ENCODE peak calls at places on chromosomes 7 and 10, in eight cellular contexts. One of them, this sample, is unnamed. For H3K36me3, the result is how much of the 10 kb centered on the place peaks cover.

GRCh38 chr7:108486291-108486966 is 30.2 kb upstream of the NRCAM start:
- DNase-seq in body of pancreas: no peak
- DNase-seq in tibial artery: no peak
- DNase-seq in Karpas-422: no peak
- DNase-seq in thoracic aorta: no peak
- DNase-seq in OCI-LY7: no peak
- DNase-seq in effector memory CD4-positive, alpha-beta T cell: no peak
- DNase-seq in lung: no peak
- DNase-seq in this sample: no peak

GRCh38 chr10:128922172-128922571 is 544.9 kb upstream of the MGMT start:
- DNase-seq in body of pancreas: peak
- DNase-seq in tibial artery: peak
- DNase-seq in Karpas-422: no peak
- DNase-seq in thoracic aorta: no peak
- DNase-seq in OCI-LY7: no peak
- DNase-seq in effector memory CD4-positive, alpha-beta T cell: no peak
- DNase-seq in lung: no peak
- DNase-seq in this sample: no peak

GRCh38 chr7:106377847-106378361 is 93.1 kb upstream of the NAMPT start:
- DNase-seq in body of pancreas: no peak
- DNase-seq in tibial artery: no peak
- DNase-seq in Karpas-422: no peak
- DNase-seq in thoracic aorta: no peak
- DNase-seq in OCI-LY7: no peak
- DNase-seq in effector memory CD4-positive, alpha-beta T cell: no peak
- DNase-seq in lung: no peak
- DNase-seq in this sample: no peak

GRCh38 chr10:99534939-99535763 is 2.4 kb downstream of the NKX2-3 start:
- DNase-seq in body of pancreas: peak
- DNase-seq in tibial artery: no peak
- DNase-seq in Karpas-422: no peak
- DNase-seq in thoracic aorta: no peak
- DNase-seq in OCI-LY7: no peak
- DNase-seq in effector memory CD4-positive, alpha-beta T cell: no peak
- DNase-seq in lung: no peak
- DNase-seq in this sample: no peak

GRCh38 chr10:64142395-64142794 is 621.2 kb downstream of the REEP3 start:
- DNase-seq in body of pancreas: no peak
- DNase-seq in tibial artery: no peak
- DNase-seq in Karpas-422: no peak
- DNase-seq in thoracic aorta: no peak
- DNase-seq in OCI-LY7: no peak
- DNase-seq in effector memory CD4-positive, alpha-beta T cell: no peak
- DNase-seq in lung: no peak
- DNase-seq in this sample: no peak

GRCh38 chr7:29370531-29371314 is 176.1 kb downstream of the CHN2 start:
- DNase-seq in body of pancreas: peak
- DNase-seq in tibial artery: peak
- DNase-seq in Karpas-422: no peak
- DNase-seq in thoracic aorta: no peak
- DNase-seq in OCI-LY7: no peak
- DNase-seq in effector memory CD4-positive, alpha-beta T cell: no peak
- DNase-seq in lung: no peak
- DNase-seq in this sample: peak

GRCh38 chr7:20218261-20218660 is 1.1 kb upstream of the MACC1 start:
- DNase-seq in body of pancreas: no peak
- DNase-seq in tibial artery: no peak
- DNase-seq in Karpas-422: no peak
- DNase-seq in thoracic aorta: no peak
- DNase-seq in OCI-LY7: no peak
- DNase-seq in effector memory CD4-positive, alpha-beta T cell: no peak
- DNase-seq in lung: no peak
- DNase-seq in this sample: no peak

GRCh38 chr10:43682956-43683355 is 34.3 kb upstream of the ZNF32 start:
- DNase-seq in body of pancreas: no peak
- DNase-seq in tibial artery: no peak
- DNase-seq in Karpas-422: no peak
- DNase-seq in thoracic aorta: no peak
- DNase-seq in OCI-LY7: no peak
- DNase-seq in effector memory CD4-positive, alpha-beta T cell: no peak
- DNase-seq in lung: no peak
- DNase-seq in this sample: no peak

GRCh38 chr7:34939175-34939574 is 98.1 kb downstream of the DPY19L1 start:
- DNase-seq in body of pancreas: no peak
- DNase-seq in tibial artery: no peak
- DNase-seq in Karpas-422: no peak
- DNase-seq in thoracic aorta: no peak
- DNase-seq in OCI-LY7: no peak
- DNase-seq in effector memory CD4-positive, alpha-beta T cell: no peak
- DNase-seq in lung: no peak
- DNase-seq in this sample: no peak

GRCh38 chr7:11831727-11832495 is at the start of gene THSD7A:
- DNase-seq in body of pancreas: peak
- DNase-seq in tibial artery: peak
- DNase-seq in Karpas-422: no peak
- DNase-seq in thoracic aorta: no peak
- DNase-seq in OCI-LY7: no peak
- DNase-seq in effector memory CD4-positive, alpha-beta T cell: no peak
- DNase-seq in lung: peak
- DNase-seq in this sample: peak

GRCh38 chr10:46268076-46268881 is 18.5 kb upstream of the ANTXRL start:
- DNase-seq in body of pancreas: no peak
- DNase-seq in tibial artery: no peak
- DNase-seq in Karpas-422: no peak
- DNase-seq in thoracic aorta: no peak
- DNase-seq in OCI-LY7: peak
- DNase-seq in effector memory CD4-positive, alpha-beta T cell: no peak
- DNase-seq in lung: no peak
- DNase-seq in this sample: peak

GRCh38 chr10:22986771-22987542 is 59.1 kb downstream of the ARMC3 start:
- DNase-seq in body of pancreas: no peak
- DNase-seq in tibial artery: no peak
- DNase-seq in Karpas-422: peak
- DNase-seq in thoracic aorta: no peak
- DNase-seq in OCI-LY7: peak
- DNase-seq in effector memory CD4-positive, alpha-beta T cell: no peak
- DNase-seq in lung: no peak
- DNase-seq in this sample: peak

GRCh38 chr10:49615721-49616120 is 1.9 kb downstream of the CHAT start:
- DNase-seq in body of pancreas: no peak
- DNase-seq in tibial artery: no peak
- DNase-seq in Karpas-422: no peak
- DNase-seq in thoracic aorta: no peak
- DNase-seq in OCI-LY7: no peak
- DNase-seq in effector memory CD4-positive, alpha-beta T cell: no peak
- DNase-seq in lung: no peak
- DNase-seq in this sample: no peak

GRCh38 chr10:7768417-7768816 is 19.4 kb downstream of the KIN start:
- DNase-seq in body of pancreas: no peak
- DNase-seq in tibial artery: no peak
- DNase-seq in Karpas-422: no peak
- DNase-seq in thoracic aorta: no peak
- DNase-seq in OCI-LY7: no peak
- DNase-seq in effector memory CD4-positive, alpha-beta T cell: no peak
- DNase-seq in lung: no peak
- DNase-seq in this sample: no peak

GRCh38 chr10:7767209-7767608 is 20.6 kb downstream of the KIN start:
- DNase-seq in body of pancreas: no peak
- DNase-seq in tibial artery: no peak
- DNase-seq in Karpas-422: no peak
- DNase-seq in thoracic aorta: no peak
- DNase-seq in OCI-LY7: no peak
- DNase-seq in effector memory CD4-positive, alpha-beta T cell: no peak
- DNase-seq in lung: no peak
- DNase-seq in this sample: no peak

GRCh38 chr10:7763929-7764328 is 23.9 kb downstream of the KIN start:
- DNase-seq in body of pancreas: no peak
- DNase-seq in tibial artery: no peak
- DNase-seq in Karpas-422: no peak
- DNase-seq in thoracic aorta: no peak
- DNase-seq in OCI-LY7: no peak
- DNase-seq in effector memory CD4-positive, alpha-beta T cell: no peak
- DNase-seq in lung: no peak
- DNase-seq in this sample: no peak

DNA sequence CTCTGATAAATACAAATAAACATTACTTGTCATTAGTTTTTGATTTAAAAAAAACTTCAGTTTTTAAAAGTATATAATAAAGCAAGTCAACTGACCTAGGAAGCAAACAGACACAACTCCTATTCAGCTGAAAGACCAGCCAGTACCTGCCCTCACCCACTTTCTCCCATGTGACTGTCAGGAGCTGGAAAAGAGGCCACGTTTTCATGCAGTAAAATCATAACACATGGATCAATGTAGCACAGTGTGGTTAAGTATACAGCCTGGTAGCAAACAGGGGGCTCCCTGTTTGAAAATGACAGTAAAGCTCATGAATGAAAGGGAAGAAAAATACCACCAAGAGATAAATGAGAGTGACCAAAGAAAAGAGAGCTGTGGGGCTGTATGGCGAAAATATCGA is 21.6 kb downstream of the KIN start:
- DNase-seq in body of pancreas: no peak
- DNase-seq in tibial artery: no peak
- DNase-seq in Karpas-422: no peak
- DNase-seq in thoracic aorta: no peak
- DNase-seq in OCI-LY7: no peak
- DNase-seq in effector memory CD4-positive, alpha-beta T cell: no peak
- DNase-seq in lung: no peak
- DNase-seq in this sample: no peak
- H3K36me3 ChIP-seq in body of pancreas: under half
- H3K36me3 ChIP-seq in tibial artery: half or more
- H3K36me3 ChIP-seq in Karpas-422: under half
- H3K36me3 ChIP-seq in thoracic aorta: under half
- H3K36me3 ChIP-seq in OCI-LY7: half or more
- H3K36me3 ChIP-seq in effector memory CD4-positive, alpha-beta T cell: half or more
- H3K36me3 ChIP-seq in lung: under half
- H3K36me3 ChIP-seq in this sample: under half

GRCh38 chr10:119045561-119045960 is 16.0 kb downstream of the NANOS1 start:
- DNase-seq in body of pancreas: no peak
- DNase-seq in tibial artery: no peak
- DNase-seq in Karpas-422: no peak
- DNase-seq in thoracic aorta: no peak
- DNase-seq in OCI-LY7: no peak
- DNase-seq in effector memory CD4-positive, alpha-beta T cell: no peak
- DNase-seq in lung: no peak
- DNase-seq in this sample: no peak
- H3K36me3 ChIP-seq in body of pancreas: half or more
- H3K36me3 ChIP-seq in tibial artery: half or more
- H3K36me3 ChIP-seq in Karpas-422: half or more
- H3K36me3 ChIP-seq in thoracic aorta: half or more
- H3K36me3 ChIP-seq in OCI-LY7: half or more
- H3K36me3 ChIP-seq in effector memory CD4-positive, alpha-beta T cell: half or more
- H3K36me3 ChIP-seq in lung: under half
- H3K36me3 ChIP-seq in this sample: under half

GRCh38 chr10:121935702-121936101 is 7.9 kb upstream of the ATE1 start:
- DNase-seq in body of pancreas: peak
- DNase-seq in tibial artery: no peak
- DNase-seq in Karpas-422: no peak
- DNase-seq in thoracic aorta: no peak
- DNase-seq in OCI-LY7: no peak
- DNase-seq in effector memory CD4-positive, alpha-beta T cell: no peak
- DNase-seq in lung: no peak
- DNase-seq in this sample: peak
- H3K36me3 ChIP-seq in body of pancreas: under half
- H3K36me3 ChIP-seq in tibial artery: under half
- H3K36me3 ChIP-seq in Karpas-422: under half
- H3K36me3 ChIP-seq in thoracic aorta: under half
- H3K36me3 ChIP-seq in OCI-LY7: under half
- H3K36me3 ChIP-seq in effector memory CD4-positive, alpha-beta T cell: under half
- H3K36me3 ChIP-seq in lung: under half
- H3K36me3 ChIP-seq in this sample: under half

GRCh38 chr10:30134546-30134945 is 75.2 kb upstream of the JCAD start:
- DNase-seq in body of pancreas: no peak
- DNase-seq in tibial artery: no peak
- DNase-seq in Karpas-422: no peak
- DNase-seq in thoracic aorta: no peak
- DNase-seq in OCI-LY7: no peak
- DNase-seq in effector memory CD4-positive, alpha-beta T cell: no peak
- DNase-seq in lung: no peak
- DNase-seq in this sample: no peak

DNA sequence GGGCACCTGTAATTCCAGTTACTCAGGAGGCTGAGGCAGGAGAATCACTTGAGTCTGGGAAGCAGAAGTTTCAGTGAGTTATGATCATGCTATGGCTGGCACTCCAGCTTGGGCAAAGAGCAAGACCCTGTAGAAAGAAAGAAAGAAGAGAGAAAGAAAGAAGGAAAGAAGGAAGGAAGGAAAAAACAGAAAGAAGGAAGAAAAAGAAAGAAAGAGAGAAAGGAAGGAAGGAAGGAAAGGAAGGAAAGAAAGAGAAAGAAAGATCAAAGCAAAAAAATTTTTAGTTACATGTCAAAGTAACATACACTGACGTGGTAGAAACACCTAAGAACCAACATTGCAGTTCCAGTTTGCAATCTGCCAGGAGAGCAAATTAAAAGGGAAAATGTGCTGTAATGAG is 73.8 kb upstream of the JCAD start:
- DNase-seq in body of pancreas: no peak
- DNase-seq in tibial artery: no peak
- DNase-seq in Karpas-422: no peak
- DNase-seq in thoracic aorta: no peak
- DNase-seq in OCI-LY7: no peak
- DNase-seq in effector memory CD4-positive, alpha-beta T cell: no peak
- DNase-seq in lung: no peak
- DNase-seq in this sample: no peak
- H3K36me3 ChIP-seq in body of pancreas: under half
- H3K36me3 ChIP-seq in tibial artery: under half
- H3K36me3 ChIP-seq in Karpas-422: under half
- H3K36me3 ChIP-seq in thoracic aorta: under half
- H3K36me3 ChIP-seq in OCI-LY7: under half
- H3K36me3 ChIP-seq in effector memory CD4-positive, alpha-beta T cell: under half
- H3K36me3 ChIP-seq in lung: under half
- H3K36me3 ChIP-seq in this sample: under half